ENCODE peak calls at places on chromosomes 2 and 18, in four cellular contexts. One of them, this sample, is unnamed.

GRCh38 chr2:98468621-98469236 is 24.1 kb downstream of the INPP4A start:
- DNase-seq in mammary epithelial cell: no peak
- DNase-seq in cardiac muscle cell: no peak
- DNase-seq in Karpas-422: no peak
- DNase-seq in this sample: peak; percentile 47

GRCh38 chr2:237858294-237859081 is 935 bp upstream of the RAMP1 start:
- DNase-seq in mammary epithelial cell: peak; percentile 60
- DNase-seq in cardiac muscle cell: peak; percentile 84
- DNase-seq in Karpas-422: peak; percentile 66
- DNase-seq in this sample: peak; percentile 80

GRCh38 chr18:48743046-48743445 is 204.2 kb downstream of the CTIF start:
- DNase-seq in mammary epithelial cell: peak; percentile 38
- DNase-seq in cardiac muscle cell: peak; percentile 45
- DNase-seq in Karpas-422: no peak
- DNase-seq in this sample: peak; percentile 52

GRCh38 chr2:130251520-130251864 is 53.3 kb upstream of the TUBA3E start:
- DNase-seq in mammary epithelial cell: no peak
- DNase-seq in cardiac muscle cell: no peak
- DNase-seq in Karpas-422: no peak
- DNase-seq in this sample: no peak

GRCh38 chr2:6692061-6692460 is 173.6 kb downstream of the CMPK2 start:
- DNase-seq in mammary epithelial cell: no peak
- DNase-seq in cardiac muscle cell: no peak
- DNase-seq in Karpas-422: no peak
- DNase-seq in this sample: no peak

GRCh38 chr2:143254108-143254507 is 124.9 kb downstream of the ARHGAP15 start:
- DNase-seq in mammary epithelial cell: no peak
- DNase-seq in cardiac muscle cell: no peak
- DNase-seq in Karpas-422: no peak
- DNase-seq in this sample: no peak

GRCh38 chr2:53520630-53520940 is 247.0 kb upstream of the CHAC2 start:
- DNase-seq in mammary epithelial cell: no peak
- DNase-seq in cardiac muscle cell: no peak
- DNase-seq in Karpas-422: no peak
- DNase-seq in this sample: no peak

GRCh38 chr18:50373531-50373930 is 1.3 kb upstream of the SKA1 start:
- DNase-seq in mammary epithelial cell: no peak
- DNase-seq in cardiac muscle cell: no peak
- DNase-seq in Karpas-422: no peak
- DNase-seq in this sample: no peak

GRCh38 chr2:101396352-101396717 is 9.0 kb upstream of the CREG2 start:
- DNase-seq in mammary epithelial cell: peak; percentile 94
- DNase-seq in cardiac muscle cell: no peak
- DNase-seq in Karpas-422: no peak
- DNase-seq in this sample: peak; percentile 95

GRCh38 chr2:151809073-151809383 is 19.2 kb downstream of the ARL5A start:
- DNase-seq in mammary epithelial cell: no peak
- DNase-seq in cardiac muscle cell: no peak
- DNase-seq in Karpas-422: no peak
- DNase-seq in this sample: no peak

GRCh38 chr2:151805961-151806360 is 22.3 kb downstream of the ARL5A start:
- DNase-seq in mammary epithelial cell: no peak
- DNase-seq in cardiac muscle cell: no peak
- DNase-seq in Karpas-422: no peak
- DNase-seq in this sample: no peak

GRCh38 chr2:151808258-151809072 is 19.8 kb downstream of the ARL5A start:
- DNase-seq in mammary epithelial cell: no peak
- DNase-seq in cardiac muscle cell: no peak
- DNase-seq in Karpas-422: peak; percentile 65
- DNase-seq in this sample: peak; percentile 14

GRCh38 chr2:151805343-151805742 is 22.9 kb downstream of the ARL5A start:
- DNase-seq in mammary epithelial cell: no peak
- DNase-seq in cardiac muscle cell: no peak
- DNase-seq in Karpas-422: no peak
- DNase-seq in this sample: no peak

GRCh38 chr2:151810506-151810905 is 17.7 kb downstream of the ARL5A start:
- DNase-seq in mammary epithelial cell: no peak
- DNase-seq in cardiac muscle cell: no peak
- DNase-seq in Karpas-422: no peak
- DNase-seq in this sample: no peak
- H3K36me3 ChIP-seq in mammary epithelial cell: peaks cover 24% of the 10 kb centered on the region
- H3K36me3 ChIP-seq in cardiac muscle cell: peaks cover 47% of the 10 kb centered on the region
- H3K36me3 ChIP-seq in Karpas-422: peaks cover 75% of the 10 kb centered on the region
- H3K36me3 ChIP-seq in this sample: peaks cover 12% of the 10 kb centered on the region

DNA sequence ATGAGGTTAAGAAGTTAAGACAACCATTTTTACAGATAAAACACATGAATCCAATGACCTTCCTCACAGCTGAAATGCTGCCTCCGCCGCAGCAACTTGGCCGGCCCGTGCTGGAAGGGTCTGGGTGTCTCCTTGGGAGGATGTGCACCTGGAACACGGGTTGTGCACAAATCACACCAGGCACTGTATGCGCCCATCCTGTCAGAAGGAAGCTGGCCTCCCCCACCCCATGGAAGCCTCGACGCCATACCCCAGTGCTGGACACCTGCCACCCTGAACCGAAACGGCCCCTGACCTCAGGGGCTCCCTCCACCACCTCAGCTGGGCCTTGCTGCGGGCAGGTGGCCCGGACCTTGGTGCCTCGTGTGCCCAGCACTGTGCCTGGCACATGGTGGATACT is 111.8 kb downstream of the PXDN start:
- DNase-seq in mammary epithelial cell: no peak
- DNase-seq in cardiac muscle cell: no peak
- DNase-seq in Karpas-422: no peak
- DNase-seq in this sample: no peak
- H3K36me3 ChIP-seq in mammary epithelial cell: no peaks in the 10 kb centered on the region
- H3K36me3 ChIP-seq in cardiac muscle cell: peaks cover 11% of the 10 kb centered on the region
- H3K36me3 ChIP-seq in Karpas-422: no peaks in the 10 kb centered on the region
- H3K36me3 ChIP-seq in this sample: peaks cover 41% of the 10 kb centered on the region

GRCh38 chr2:186641132-186641806 is 51.4 kb downstream of the ITGAV start:
- DNase-seq in mammary epithelial cell: no peak
- DNase-seq in cardiac muscle cell: no peak
- DNase-seq in Karpas-422: no peak
- DNase-seq in this sample: no peak

GRCh38 chr2:186644791-186645190 is 49.1 kb upstream of the FAM171B start:
- DNase-seq in mammary epithelial cell: peak; percentile 1
- DNase-seq in cardiac muscle cell: no peak
- DNase-seq in Karpas-422: no peak
- DNase-seq in this sample: no peak

GRCh38 chr2:186645999-186646398 is 47.9 kb upstream of the FAM171B start:
- DNase-seq in mammary epithelial cell: no peak
- DNase-seq in cardiac muscle cell: no peak
- DNase-seq in Karpas-422: no peak
- DNase-seq in this sample: peak; percentile 14

GRCh38 chr2:186639939-186640338 is 50.1 kb downstream of the ITGAV start:
- DNase-seq in mammary epithelial cell: no peak
- DNase-seq in cardiac muscle cell: no peak
- DNase-seq in Karpas-422: no peak
- DNase-seq in this sample: no peak

DNA sequence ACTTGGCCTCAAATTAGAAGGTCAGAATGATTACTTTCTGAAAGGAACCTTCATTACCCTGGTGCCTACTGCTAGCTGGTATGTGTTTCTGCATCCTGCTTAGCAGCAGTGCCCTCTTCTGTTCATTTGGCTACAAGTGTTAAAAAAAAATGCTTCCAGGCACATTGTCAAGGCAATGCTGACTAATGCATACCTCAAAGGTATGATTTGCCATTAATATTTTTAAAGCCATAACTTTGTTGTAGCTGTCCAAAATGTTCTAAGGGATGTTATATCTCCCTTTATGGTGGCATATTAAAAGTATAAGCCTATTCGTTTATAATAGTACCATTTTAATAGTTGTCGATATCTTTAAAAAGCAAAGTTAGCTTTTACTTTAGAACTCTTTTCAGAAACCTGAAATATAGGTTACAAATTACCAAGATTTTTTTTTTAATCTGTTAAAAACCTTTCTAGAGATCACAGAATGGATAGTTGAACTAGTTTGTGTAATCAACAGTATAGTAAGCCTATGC is 52.0 kb upstream of the FAM171B start:
- DNase-seq in mammary epithelial cell: peak; percentile 74
- DNase-seq in cardiac muscle cell: peak; percentile 66
- DNase-seq in Karpas-422: peak; percentile 80
- DNase-seq in this sample: peak; percentile 66
- H3K36me3 ChIP-seq in mammary epithelial cell: peaks cover 21% of the 10 kb centered on the region
- H3K36me3 ChIP-seq in cardiac muscle cell: peaks cover 42% of the 10 kb centered on the region
- H3K36me3 ChIP-seq in Karpas-422: no peaks in the 10 kb centered on the region
- H3K36me3 ChIP-seq in this sample: peaks cover 53% of the 10 kb centered on the region

DNA sequence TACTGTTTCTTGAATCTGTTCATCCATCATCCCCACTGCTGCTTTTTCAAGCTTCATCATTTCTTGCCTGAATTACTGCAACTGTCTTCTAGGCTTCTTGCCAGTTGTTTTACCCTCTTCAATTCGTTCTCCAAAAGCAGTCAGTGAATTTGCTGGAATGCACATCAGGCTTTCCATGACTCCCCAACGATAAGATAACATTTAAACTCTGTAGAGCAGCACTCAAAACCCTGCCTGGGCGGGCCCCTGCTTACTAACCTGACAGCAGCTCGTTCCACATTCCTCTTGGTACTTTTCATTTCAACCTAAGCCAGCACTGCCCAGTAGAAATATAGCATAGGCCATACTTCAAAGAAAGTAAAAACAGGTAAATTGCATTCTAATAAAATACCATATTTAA is 342.9 kb downstream of the SUCLG1 start:
- DNase-seq in mammary epithelial cell: no peak
- DNase-seq in cardiac muscle cell: peak; percentile 69
- DNase-seq in Karpas-422: no peak
- DNase-seq in this sample: no peak
- H3K36me3 ChIP-seq in mammary epithelial cell: no peaks in the 10 kb centered on the region
- H3K36me3 ChIP-seq in cardiac muscle cell: no peaks in the 10 kb centered on the region
- H3K36me3 ChIP-seq in Karpas-422: no peaks in the 10 kb centered on the region
- H3K36me3 ChIP-seq in this sample: no peaks in the 10 kb centered on the region

This sample was measured in astrocyte.